ENCODE peak calls at places on chromosomes 11 and 22, in five cellular contexts. P, D, M, S and N are unnamed samples.

GRCh38 chr11:8732748-8733241 is 50.2 kb downstream of the RPL27A start:
- DNase-seq in P (no peak), D (no peak), M (no peak), S (no peak), N (peak; percentile 41)

GRCh38 chr22:46827072-46827780 is 64.8 kb downstream of the TBC1D22A start:
- DNase-seq in P (no peak), D (no peak), M (no peak), S (no peak), N (no peak)

GRCh38 chr11:490930-491260 is 16.1 kb downstream of the RNH1 start:
- DNase-seq in P (no peak), D (no peak), M (no peak), S (no peak), N (no peak)

GRCh38 chr22:22378446-22379415 is 129.8 kb downstream of the ZNF280B start:
- DNase-seq in P (no peak), D (no peak), M (no peak), S (no peak), N (no peak)

GRCh38 chr11:96241351-96241841 is 101.6 kb downstream of the MAML2 start:
- DNase-seq in P (peak; percentile 72), D (no peak), M (no peak), S (no peak), N (no peak)

GRCh38 chr11:58582437-58582836 is 3.6 kb downstream of the ZFP91 start:
- DNase-seq in P (no peak), D (no peak), M (no peak), S (no peak), N (no peak)

GRCh38 chr22:38477515-38477914 is 9.6 kb downstream of the KDELR3 start:
- DNase-seq in P (no peak), D (no peak), M (no peak), S (no peak), N (no peak)

GRCh38 chr11:106468091-106468490 is 390.6 kb downstream of the AASDHPPT start:
- DNase-seq in P (no peak), D (no peak), M (no peak), S (no peak), N (no peak)

GRCh38 chr11:92276773-92277172 is 52.2 kb downstream of the FAT3 start:
- DNase-seq in P (no peak), D (no peak), M (no peak), S (no peak), N (no peak)

GRCh38 chr22:39242389-39242808 is 2.4 kb downstream of the PDGFB start:
- DNase-seq in P (no peak), D (no peak), M (no peak), S (no peak), N (no peak)

GRCh38 chr11:90380206-90380605 is 157.4 kb upstream of the CHORDC1 start:
- DNase-seq in P (no peak), D (no peak), M (no peak), S (no peak), N (no peak)

GRCh38 chr11:10638285-10638684 is 55.3 kb downstream of the IRAG1 start:
- DNase-seq in P (no peak), D (no peak), M (no peak), S (no peak), N (no peak)
- H3K4me1 ChIP-seq in P (no peaks in the 10 kb centered on the region), D (peaks cover 22% of the 10 kb centered on the region), M (no peaks in the 10 kb centered on the region), S (peaks cover 11% of the 10 kb centered on the region), N (no peaks in the 10 kb centered on the region)

GRCh38 chr22:19746726-19747125 is 13.9 kb upstream of the TBX1 start:
- DNase-seq in P (no peak), D (no peak), M (no peak), S (no peak), N (no peak)
- H3K4me1 ChIP-seq in P (no peaks in the 10 kb centered on the region), D (peaks cover 23% of the 10 kb centered on the region), M (no peaks in the 10 kb centered on the region), S (no peaks in the 10 kb centered on the region), N (peaks cover 19% of the 10 kb centered on the region)

DNA sequence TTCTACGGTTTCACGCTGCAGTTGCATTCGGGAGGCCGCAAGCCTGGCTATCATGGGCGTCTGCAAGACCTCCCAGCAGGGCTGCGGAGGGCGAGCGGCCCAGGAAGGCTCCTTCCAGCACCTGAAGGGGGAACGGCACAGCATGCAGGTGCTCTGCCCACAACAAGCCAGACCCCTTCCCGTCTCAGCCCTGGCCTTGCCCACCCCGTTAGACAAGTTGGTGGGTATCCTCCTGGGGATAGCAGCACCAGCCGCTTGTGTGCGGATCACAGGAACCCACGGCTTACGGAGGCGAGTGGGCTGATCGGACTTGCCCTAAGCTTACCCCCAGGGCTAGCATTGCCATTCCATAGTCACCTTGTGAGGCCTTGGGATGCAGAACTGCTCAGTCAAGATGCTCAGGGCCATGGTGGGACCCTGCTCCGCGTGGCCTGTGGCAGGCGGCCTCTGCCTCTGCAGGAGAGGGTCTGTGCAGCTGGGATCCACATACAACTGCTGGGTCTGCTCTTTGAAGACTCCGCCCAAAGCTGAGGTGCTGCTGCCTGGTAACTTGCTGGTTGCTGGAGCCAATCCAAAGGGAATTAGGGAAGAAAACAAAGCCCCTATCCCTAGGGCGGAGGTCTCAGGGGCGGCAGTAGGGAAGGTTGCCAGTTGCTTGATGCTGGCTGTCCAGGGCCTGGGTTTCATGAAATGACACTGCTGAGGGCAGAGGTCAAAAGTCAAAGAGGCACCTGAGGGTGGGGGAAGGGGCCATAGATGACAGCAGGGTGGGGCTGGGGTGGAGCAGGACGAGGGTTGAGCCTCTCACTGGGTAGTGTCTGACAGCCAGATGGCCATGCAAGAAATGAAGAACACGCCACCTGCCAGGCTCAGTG is 1.4 kb upstream of the OSBPL5 start:
- DNase-seq in P (peak; percentile 64), D (no peak), M (no peak), S (peak; percentile 60), N (no peak)
- H3K4me1 ChIP-seq in P (peaks cover 9% of the 10 kb centered on the region), D (peaks cover 30% of the 10 kb centered on the region), M (no peaks in the 10 kb centered on the region), S (peaks cover 30% of the 10 kb centered on the region), N (peaks cover 58% of the 10 kb centered on the region)

GRCh38 chr11:66280428-66280827 is 2.5 kb downstream of the CNIH2 start:
- DNase-seq in P (no peak), D (no peak), M (no peak), S (no peak), N (no peak)
- H3K4me1 ChIP-seq in P (no peaks in the 10 kb centered on the region), D (peaks cover 30% of the 10 kb centered on the region), M (no peaks in the 10 kb centered on the region), S (peaks cover 7% of the 10 kb centered on the region), N (peaks cover 5% of the 10 kb centered on the region)

GRCh38 chr11:12678991-12679390 is 4.8 kb downstream of the TEAD1 start:
- DNase-seq in P (no peak), D (no peak), M (no peak), S (no peak), N (no peak)

GRCh38 chr11:12681462-12681861 is 7.2 kb downstream of the TEAD1 start:
- DNase-seq in P (no peak), D (no peak), M (no peak), S (no peak), N (no peak)

GRCh38 chr11:12679471-12679870 is 5.2 kb downstream of the TEAD1 start:
- DNase-seq in P (no peak), D (no peak), M (no peak), S (no peak), N (no peak)

GRCh38 chr11:12680940-12681258 is 6.7 kb downstream of the TEAD1 start:
- DNase-seq in P (no peak), D (no peak), M (no peak), S (no peak), N (no peak)

DNA sequence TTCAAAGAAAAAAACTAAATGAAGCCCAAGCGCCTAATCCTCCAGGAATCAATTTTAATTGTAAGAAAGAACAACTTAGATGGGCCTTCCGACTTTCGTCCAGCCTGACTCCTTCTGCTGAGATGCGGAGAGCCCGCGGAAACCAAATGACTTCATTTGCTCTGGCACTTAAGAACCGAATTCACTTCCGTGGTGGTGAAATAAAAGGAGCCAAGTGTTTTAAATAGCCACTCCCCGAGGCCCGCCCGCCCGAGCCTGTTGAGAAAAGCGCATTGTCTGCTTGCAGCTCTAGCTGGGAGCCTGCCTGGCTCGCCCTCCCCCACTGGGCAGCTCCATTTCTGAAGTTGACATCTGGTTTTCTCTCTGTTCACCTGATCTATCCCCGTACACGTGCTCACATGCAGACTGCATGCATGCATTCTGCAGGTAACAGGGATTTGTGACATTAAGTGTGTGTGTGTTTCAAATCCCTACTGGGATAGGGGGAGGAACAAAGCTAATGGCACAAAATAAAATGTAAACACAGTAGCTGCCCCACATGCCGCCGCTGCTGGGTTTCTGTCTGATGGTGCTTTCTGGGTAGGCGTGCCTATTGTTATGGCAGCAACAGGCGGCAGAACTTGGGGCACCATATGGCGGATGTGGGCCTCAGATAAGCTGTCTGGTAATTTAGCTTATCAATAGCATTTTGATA is 6.2 kb downstream of the TEAD1 start:
- DNase-seq in P (peak; percentile 92), D (peak; percentile 85), M (peak; percentile 86), S (peak; percentile 91), N (peak; percentile 90)
- H3K4me1 ChIP-seq in P (peaks cover 12% of the 10 kb centered on the region), D (peaks cover 35% of the 10 kb centered on the region), M (peaks cover 34% of the 10 kb centered on the region), S (peaks cover 27% of the 10 kb centered on the region), N (peaks cover 92% of the 10 kb centered on the region)